ENCODE peak calls at places on chromosomes 13 and 19, in four cellular contexts. A is GM12878, G is HepG2, R is H1. V is an unnamed sample.

GRCh38 chr19:6769006-6769637 is 1.9 kb upstream of the SH2D3A start:
- DNase-seq in G (no peak), R (no peak), A (no peak), V (no peak)

GRCh38 chr13:49441846-49442245 is 2.0 kb downstream of the CAB39L start:
- DNase-seq in A (no peak), G (no peak), R (no peak), V (no peak)

GRCh38 chr13:85652536-85652935 is 146.7 kb downstream of the SLITRK6 start:
- DNase-seq in R (no peak), A (no peak), G (no peak), V (no peak)

GRCh38 chr19:2245273-2245672 is 3.9 kb upstream of the AMH start:
- DNase-seq in G (no peak), R (no peak), A (no peak), V (no peak)

GRCh38 chr19:15330801-15331418 is 1.4 kb downstream of the BRD4 start:
- DNase-seq in A (no peak), R (no peak), G (no peak), V (no peak)

GRCh38 chr13:87820221-87820620 is 149.1 kb downstream of the SLITRK5 start:
- DNase-seq in G (no peak), R (no peak), A (no peak), V (no peak)

GRCh38 chr13:68551701-68552522 is 1321.8 kb upstream of the PCDH9 start:
- DNase-seq in A (no peak), R (no peak), G (no peak), V (no peak)

GRCh38 chr19:33666196-33666595 is 44.4 kb downstream of the CHST8 start:
- DNase-seq in R (no peak), G (no peak), A (no peak), V (no peak)

GRCh38 chr13:41050041-41050440 is 11.3 kb upstream of the WBP4 start:
- DNase-seq in A (no peak), R (no peak), G (no peak), V (no peak)

GRCh38 chr13:98345103-98345899 is 168.2 kb upstream of the RNF113B start:
- DNase-seq in R (no peak), A (no peak), G (no peak), V (no peak)

GRCh38 chr13:41516166-41516565 is 58.8 kb downstream of the RGCC start:
- DNase-seq in G (no peak), R (no peak), A (no peak), V (no peak)

GRCh38 chr13:80213201-80213600 is 127.7 kb downstream of the SPRY2 start:
- DNase-seq in G (no peak), A (no peak), R (no peak), V (no peak)

GRCh38 chr13:77810430-77810829 is 108.2 kb downstream of the EDNRB start:
- DNase-seq in R (no peak), G (no peak), A (no peak), V (no peak)

DNA sequence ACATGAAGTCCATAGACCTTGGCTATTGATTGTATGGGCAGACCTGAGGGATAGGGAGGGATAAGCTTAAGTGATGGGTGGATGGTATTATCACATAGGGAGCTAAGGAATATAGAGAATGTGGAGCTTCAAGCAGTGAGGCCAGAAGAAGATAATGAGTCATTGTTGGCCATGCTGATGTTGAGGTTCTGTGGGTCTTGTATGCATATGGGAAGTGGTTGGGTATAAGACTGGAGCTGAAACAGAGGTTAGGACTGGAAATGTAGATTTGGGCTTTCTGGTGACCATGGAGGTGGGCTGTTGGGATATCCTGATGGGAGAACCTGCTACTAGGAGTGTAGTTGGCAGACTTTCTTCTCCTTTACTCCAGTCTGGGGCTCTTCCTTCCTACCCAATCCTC is 73.7 kb upstream of the TSC22D1 start:
- DNase-seq in R (no peak), G (no peak), A (no peak), V (no peak)
- H3K9ac ChIP-seq in R (no peak overlapping the region), G (no peak overlapping the region), A (no peak overlapping the region), V (no peak overlapping the region)

DNA sequence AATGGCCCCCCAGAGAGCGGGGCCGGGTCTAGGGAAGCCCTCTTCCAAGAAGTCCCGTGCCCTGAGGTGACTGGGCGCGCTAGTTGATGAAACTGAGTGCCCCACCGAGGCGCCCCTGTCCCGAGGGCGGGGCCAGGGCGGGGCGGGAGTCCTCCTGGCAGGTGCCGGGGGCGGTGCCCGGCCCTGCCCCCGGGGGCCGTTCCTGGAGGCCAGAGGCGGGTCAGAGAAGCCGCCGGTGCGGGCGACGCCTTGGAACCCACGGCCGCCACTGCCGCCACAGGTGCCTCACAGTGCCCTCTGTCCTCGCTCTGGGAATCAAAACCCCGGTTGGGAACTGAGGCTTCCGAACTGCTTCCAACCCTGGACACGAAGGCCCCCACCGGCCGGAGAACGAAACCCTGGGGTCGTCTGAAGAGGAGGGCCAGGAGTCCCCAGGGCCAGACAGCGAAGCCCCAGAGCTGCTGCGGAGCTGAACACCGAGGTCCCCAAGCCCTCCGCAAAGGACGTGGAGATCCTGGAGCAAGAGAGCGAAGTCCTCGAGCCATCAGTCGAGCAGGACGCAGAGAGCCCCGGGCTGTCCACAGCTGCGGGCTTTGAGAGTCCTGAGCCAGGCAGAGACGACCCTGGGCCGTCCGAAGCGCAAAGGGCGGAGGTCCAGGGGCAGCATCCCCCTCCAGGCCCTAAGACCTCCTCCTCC is at the start of gene MISP3:
- DNase-seq in G (no peak), A (no peak), R (no peak), V (no peak)
- TF ChIP-seq SUZ12 in G (no peak), A (no peak), R (no peak), V (no peak)

GRCh38 chr19:4302238-4302630 is at the start of gene TMIGD2:
- DNase-seq in G (no peak), R (no peak), A (no peak), V (no peak)
- H3K4me3 ChIP-seq in G (peak within 1 kb of the TSS; percentile 21), R (no peak within 1 kb of the TSS), A (no peak within 1 kb of the TSS), V (no peak within 1 kb of the TSS)

GRCh38 chr19:10624585-10624984 is 768 bp upstream of the SLC44A2 start:
- DNase-seq in G (no peak), R (no peak), A (no peak), V (no peak)

GRCh38 chr19:10621966-10622365 is 3.4 kb upstream of the SLC44A2 start:
- DNase-seq in A (no peak), G (no peak), R (no peak), V (no peak)

GRCh38 chr19:10625003-10625761 is at the start of gene SLC44A2:
- DNase-seq in R (no peak), A (no peak), G (no peak), V (no peak)

GRCh38 chr19:10620786-10621185 is 4.6 kb upstream of the SLC44A2 start:
- DNase-seq in A (no peak), G (no peak), R (no peak), V (no peak)

GRCh38 chr19:10625762-10626138 is 397 bp downstream of the SLC44A2 start:
- DNase-seq in A (no peak), G (no peak), R (no peak), V (no peak)
- H3K9ac ChIP-seq in A (no peak overlapping the region), G (no peak overlapping the region), R (peak overlapping the region; percentile 96), V (peak overlapping the region; percentile 85)

GRCh38 chr19:21751379-21751778 is 16.0 kb downstream of the ZNF100 start:
- DNase-seq in G (peak; percentile 1), R (no peak), A (no peak), V (no peak)
- TF ChIP-seq SUZ12 in G (no peak), R (no peak), A (no peak), V (no peak)

GRCh38 chr19:47351545-47351944 is 2.4 kb downstream of the DHX34 start:
- DNase-seq in A (no peak), R (no peak), G (peak; percentile 25), V (no peak)
- H3K4me3 ChIP-seq in A (no peak overlapping the region), R (peak overlapping the region; percentile 20), G (no peak overlapping the region), V (no peak overlapping the region)

DNA sequence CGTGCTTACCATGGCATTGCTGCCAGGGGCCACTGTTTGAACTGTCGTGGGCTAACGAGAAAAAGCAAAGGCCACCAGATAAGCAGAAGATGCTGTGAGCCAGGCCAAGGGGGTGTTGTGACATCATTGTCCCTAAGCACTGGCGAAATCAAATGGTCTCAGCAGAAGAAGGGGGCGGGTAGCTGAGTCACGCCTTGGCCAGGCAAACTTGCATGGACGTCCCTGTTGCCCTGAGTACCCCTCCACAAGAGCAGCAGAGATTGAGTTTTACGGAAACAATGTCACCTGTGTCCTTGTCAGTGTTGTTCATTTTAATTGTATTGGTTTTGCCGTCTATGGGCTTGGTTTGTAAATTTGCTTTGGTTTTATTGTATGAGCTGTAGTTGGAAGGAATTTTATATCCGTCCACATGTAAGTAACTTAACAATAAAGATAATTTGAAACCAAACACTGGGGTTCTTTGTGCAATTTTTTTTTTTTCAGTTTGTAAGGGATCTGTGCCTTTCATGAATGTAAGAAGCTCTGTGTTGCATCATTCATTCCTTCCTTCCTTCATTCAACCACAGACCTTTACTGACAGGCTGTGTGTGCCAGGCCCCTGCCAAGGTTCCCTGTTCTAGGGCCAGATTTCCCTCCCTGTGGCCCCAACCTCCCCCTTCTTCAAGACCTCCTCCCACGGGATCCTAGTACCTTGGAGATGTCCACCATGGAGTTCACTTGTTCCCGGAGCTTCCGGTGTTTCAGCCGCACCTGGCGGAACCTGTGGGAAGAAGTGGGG is 12.3 kb downstream of the KCNN4 start:
- DNase-seq in A (no peak), G (no peak), R (no peak), V (no peak)
- H3K9ac ChIP-seq in A (no peak overlapping the region), G (no peak overlapping the region), R (no peak overlapping the region), V (no peak overlapping the region)

DNA sequence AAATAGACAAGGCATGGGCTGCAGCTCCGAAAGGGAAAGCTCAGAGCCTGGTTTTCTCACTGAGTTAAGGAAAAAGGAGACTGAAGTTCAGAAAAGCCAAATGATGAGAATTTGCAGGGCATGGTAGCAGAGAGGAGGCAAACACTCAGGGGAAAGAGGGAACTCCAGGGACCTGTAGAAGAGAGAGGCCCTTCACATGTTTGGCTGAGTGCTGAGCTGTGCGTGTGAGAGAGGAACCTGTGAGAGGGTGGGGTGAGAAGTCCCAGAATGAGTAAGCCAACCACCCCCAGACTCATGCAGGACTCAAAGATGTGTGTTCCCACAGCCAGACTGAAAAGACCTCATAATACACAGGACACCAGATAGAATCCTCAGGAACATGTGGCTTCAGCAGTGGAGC is 2.8 kb upstream of the CRYL1 start:
- DNase-seq in R (no peak), G (no peak), A (peak; percentile 47), V (no peak)
- TF ChIP-seq SUZ12 in R (no peak), G (no peak), A (no peak), V (no peak)

DNA sequence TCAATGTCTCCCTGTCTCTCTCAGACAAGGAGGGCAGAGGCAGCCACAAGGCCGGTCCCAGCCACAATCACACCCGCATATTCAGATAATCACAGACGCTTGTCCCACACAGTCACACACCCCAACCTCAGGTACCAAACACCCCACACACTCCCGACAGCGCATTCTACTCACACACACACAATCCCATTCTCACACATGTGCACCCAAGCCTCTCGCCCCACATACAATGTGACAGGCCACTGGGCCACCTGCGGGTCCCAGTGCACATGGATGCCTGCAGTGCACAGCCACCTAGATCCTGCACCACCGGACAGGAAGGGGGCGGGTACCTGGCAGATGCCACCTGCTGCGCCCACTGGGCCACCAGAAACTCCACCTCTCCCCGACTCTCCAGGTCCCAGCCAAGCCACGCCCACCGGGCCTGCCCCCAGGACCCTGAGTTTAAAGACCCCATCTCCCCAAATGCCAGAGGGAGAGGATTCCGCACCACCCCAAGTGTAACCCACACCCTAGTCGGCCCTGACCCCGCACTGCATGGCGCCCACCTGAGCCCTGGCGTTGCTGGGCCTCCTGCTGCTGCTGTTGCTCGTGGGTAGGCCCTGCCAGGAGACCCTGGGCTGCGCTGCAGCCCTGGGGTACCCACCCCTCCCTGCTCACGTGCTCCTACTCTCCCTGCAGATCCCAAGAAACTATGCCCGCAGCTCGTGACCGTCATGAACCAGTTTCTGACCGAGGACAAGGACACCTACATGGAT is 10.6 kb downstream of the SCGB2B2 start:
- DNase-seq in A (no peak), G (no peak), R (no peak), V (no peak)
- H3K4me3 ChIP-seq in A (no peak overlapping the region), G (no peak overlapping the region), R (no peak overlapping the region), V (no peak overlapping the region)

GRCh38 chr19:49666120-49666444 is 349 bp downstream of the BCL2L12 start:
- DNase-seq in G (no peak), A (no peak), R (no peak), V (no peak)
- H3K9ac ChIP-seq in G (peak overlapping the region; percentile 90), A (peak overlapping the region; percentile 97), R (peak overlapping the region; percentile 65), V (peak overlapping the region; percentile 87)